ENCODE peak calls at places on chromosomes 6 and 20, in four cellular contexts. E, U, N and I are unnamed samples.

GRCh38 chr6:129317931-129318820 is 391.8 kb downstream of the ARHGAP18 start:
- DNase-seq in E (peak), U (peak), N (no peak), I (no peak)

GRCh38 chr6:6730831-6731230 is 142.3 kb downstream of the LY86 start:
- DNase-seq in E (peak), U (no peak), N (no peak), I (no peak)

GRCh38 chr20:56949318-56949717 is 317.1 kb downstream of the BMP7 start:
- DNase-seq in E (no peak), U (no peak), N (no peak), I (no peak)

GRCh38 chr20:1805816-1806215 is 89.4 kb upstream of the SIRPA start:
- DNase-seq in E (no peak), U (no peak), N (no peak), I (no peak)

GRCh38 chr6:56863366-56863765 is 91.5 kb upstream of the BEND6 start:
- DNase-seq in E (peak), U (no peak), N (no peak), I (no peak)

GRCh38 chr6:16621002-16621401 is 140.3 kb downstream of the ATXN1 start:
- DNase-seq in E (no peak), U (no peak), N (no peak), I (no peak)

GRCh38 chr6:37653933-37654565 is 43.6 kb downstream of the MDGA1 start:
- DNase-seq in E (peak), U (no peak), N (no peak), I (peak)

GRCh38 chr6:16162003-16162402 is 33.1 kb downstream of the MYLIP start:
- DNase-seq in E (no peak), U (no peak), N (no peak), I (no peak)

GRCh38 chr6:3328796-3329195 is 70.0 kb downstream of the PSMG4 start:
- DNase-seq in E (no peak), U (no peak), N (no peak), I (no peak)

GRCh38 chr6:151240861-151241642 is 1.3 kb downstream of the AKAP12 start:
- DNase-seq in E (peak), U (no peak), N (no peak), I (no peak)

GRCh38 chr6:18312368-18312767 is 48.0 kb upstream of the DEK start:
- DNase-seq in E (no peak), U (no peak), N (no peak), I (no peak)

DNA sequence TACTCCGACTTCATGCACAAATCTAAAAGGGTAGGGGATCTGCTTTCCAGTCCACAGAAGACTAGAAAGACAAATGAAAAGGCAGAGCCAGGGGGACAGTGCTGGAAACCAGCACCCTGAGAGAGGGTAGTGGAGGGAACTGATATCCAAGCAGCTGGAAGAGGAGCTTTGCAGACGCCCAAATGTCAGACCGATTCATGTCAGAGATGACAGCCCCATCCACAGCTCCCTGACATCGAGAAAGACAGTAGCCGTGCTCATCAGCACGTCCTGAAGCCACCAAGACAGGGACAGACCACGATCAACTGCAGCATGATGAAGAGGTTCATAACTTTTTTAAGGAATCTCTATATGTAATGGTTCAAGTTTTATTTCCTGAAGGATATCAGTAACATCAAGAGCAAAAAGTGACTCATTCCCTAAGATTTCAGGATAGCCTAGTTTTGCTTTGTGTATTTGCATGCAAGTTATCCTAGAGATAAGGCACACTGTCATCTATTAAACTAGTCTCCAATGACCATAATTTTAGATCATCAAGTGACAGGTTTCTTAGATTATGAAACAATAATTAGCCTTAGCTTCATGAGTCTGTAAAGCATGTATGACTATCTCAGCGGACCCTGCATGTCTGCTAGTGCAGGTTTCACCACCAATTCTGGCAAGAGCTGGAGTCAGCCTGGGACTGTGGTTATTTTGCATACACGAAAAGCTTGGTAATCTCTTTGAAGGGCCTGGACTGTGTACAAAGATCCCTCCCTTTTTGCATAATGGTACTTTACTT is 43.0 kb downstream of the PRDM1 start:
- DNase-seq in E (peak), U (no peak), N (no peak), I (no peak)
- H3K4me3 ChIP-seq in E (no peak), U (no peak), N (no peak), I (no peak)

GRCh38 chr6:5302995-5303622 is 41.8 kb downstream of the FARS2 start:
- DNase-seq in E (no peak), U (no peak), N (no peak), I (peak)
- H3K4me3 ChIP-seq in E (no peak), U (no peak), N (no peak), I (peak)

GRCh38 chr6:39313526-39314272 is 520 bp downstream of the KCNK17 start:
- DNase-seq in E (no peak), U (no peak), N (no peak), I (no peak)
- H3K4me3 ChIP-seq in E (no peak), U (no peak), N (peak), I (no peak)

GRCh38 chr6:68635706-68636513 is 828 bp downstream of the ADGRB3 start:
- DNase-seq in E (peak), U (no peak), N (no peak), I (no peak)

GRCh38 chr6:68638225-68638900 is 3.3 kb downstream of the ADGRB3 start:
- DNase-seq in E (peak), U (no peak), N (no peak), I (peak)

GRCh38 chr6:68637782-68638181 is 2.7 kb downstream of the ADGRB3 start:
- DNase-seq in E (no peak), U (no peak), N (no peak), I (no peak)

GRCh38 chr6:68635412-68635705 is 277 bp downstream of the ADGRB3 start:
- DNase-seq in E (no peak), U (no peak), N (no peak), I (no peak)

GRCh38 chr6:68636710-68637470 is 1.8 kb downstream of the ADGRB3 start:
- DNase-seq in E (no peak), U (no peak), N (no peak), I (no peak)
- H3K4me3 ChIP-seq in E (no peak), U (no peak), N (no peak), I (no peak)